ENCODE peak calls at places on chromosomes 12 and 14, in four cellular contexts. G is Caco-2, U is AG10803, V is GM06990. I is an unnamed sample.

GRCh38 chr14:101064121-101064661 is 160.7 kb upstream of the RTL1 start:
- DNase-seq in G (peak), U (no peak), V (no peak), I (no peak)

GRCh38 chr12:16691624-16692023 is 85.7 kb upstream of the LMO3 start:
- DNase-seq in G (no peak), U (no peak), V (no peak), I (no peak)

GRCh38 chr12:25840678-25841077 is 117.8 kb upstream of the RASSF8 start:
- DNase-seq in G (no peak), U (no peak), V (no peak), I (no peak)

GRCh38 chr12:30438526-30439120 is 257.0 kb downstream of the IPO8 start:
- DNase-seq in G (no peak), U (no peak), V (no peak), I (peak)

GRCh38 chr14:104299993-104300761 is 161.8 kb downstream of the KIF26A start:
- DNase-seq in G (no peak), U (no peak), V (no peak), I (no peak)

GRCh38 chr12:115319641-115320040 is 635.7 kb upstream of the TBX3 start:
- DNase-seq in G (no peak), U (no peak), V (no peak), I (no peak)

GRCh38 chr14:51609251-51609986 is 42.3 kb upstream of the FRMD6 start:
- DNase-seq in G (no peak), U (peak), V (no peak), I (no peak)

GRCh38 chr12:108482717-108483212 is 32.3 kb upstream of the FICD start:
- DNase-seq in G (no peak), U (no peak), V (no peak), I (no peak)

GRCh38 chr14:79476552-79476951 is 734.8 kb downstream of the DIO2 start:
- DNase-seq in G (no peak), U (no peak), V (no peak), I (no peak)

GRCh38 chr12:28292699-28293098 is 102.4 kb downstream of the CCDC91 start:
- DNase-seq in G (no peak), U (no peak), V (no peak), I (no peak)

GRCh38 chr14:52227559-52228222 is 39.8 kb upstream of the PTGDR start:
- DNase-seq in G (peak), U (no peak), V (no peak), I (no peak)

GRCh38 chr12:130673036-130673705 is 42.9 kb downstream of the RIMBP2 start:
- DNase-seq in G (no peak), U (no peak), V (no peak), I (no peak)
- TF ChIP-seq CTCF in G (no peak), U (no peak), V (no peak), I (no peak)

GRCh38 chr14:50531595-50532501 is 521 bp downstream of the MAP4K5 start:
- DNase-seq in G (peak), U (peak), V (peak), I (peak)
- TF ChIP-seq CTCF in G (no peak), U (no peak), V (no peak), I (no peak)

DNA sequence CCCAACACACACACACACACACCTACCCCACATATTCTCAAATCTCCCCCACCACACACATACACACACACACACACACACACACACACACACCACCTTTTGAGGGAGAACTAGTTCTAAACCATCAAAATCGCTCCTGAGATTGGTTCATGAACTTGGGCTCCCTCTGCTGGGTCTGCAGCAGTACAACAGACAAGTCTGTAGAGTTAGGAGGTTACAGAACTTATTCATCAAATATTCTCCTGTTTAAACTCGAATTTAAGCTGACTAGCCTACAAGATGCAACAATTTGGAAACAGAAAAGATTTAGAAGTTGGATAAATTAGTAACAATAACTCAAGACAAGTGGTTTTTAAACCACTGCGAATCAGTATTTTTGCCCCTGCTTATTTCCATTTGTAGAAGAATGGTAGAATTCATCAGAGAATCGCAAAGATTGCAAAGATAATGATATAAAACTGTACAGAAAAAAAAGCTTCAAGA is 136.4 kb upstream of the USP15 start:
- DNase-seq in G (peak), U (peak), V (peak), I (peak)
- TF ChIP-seq CTCF in G (peak), U (peak), V (peak), I (peak)

GRCh38 chr12:57476162-57476992 is 3.3 kb downstream of the ARHGAP9 start:
- DNase-seq in G (no peak), U (no peak), V (no peak), I (no peak)
- TF ChIP-seq CTCF in G (no peak), U (no peak), V (peak), I (peak)

DNA sequence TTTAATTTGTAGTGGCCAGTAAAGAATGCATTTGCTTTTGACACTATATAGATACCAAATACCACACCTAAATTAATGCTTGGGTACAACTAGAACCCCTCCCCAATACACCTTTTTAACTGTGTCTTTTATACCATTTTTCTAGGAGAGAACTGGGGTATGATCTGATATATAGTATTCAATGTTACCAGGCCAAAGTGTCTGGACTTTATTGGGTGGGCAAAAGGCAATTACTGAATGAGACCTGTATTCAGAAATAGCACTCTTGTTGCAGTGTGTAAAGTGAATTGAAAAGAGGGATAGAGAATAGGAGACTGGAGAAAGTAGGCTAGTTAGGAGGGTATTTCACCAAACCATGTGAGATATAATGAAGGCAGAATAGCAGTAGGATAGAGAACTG is 74.4 kb downstream of the SEC23A start:
- DNase-seq in G (no peak), U (no peak), V (no peak), I (no peak)
- TF ChIP-seq CTCF in G (no peak), U (no peak), V (no peak), I (no peak)

GRCh38 chr12:131010376-131011131 is 56.8 kb downstream of the ADGRD1 start:
- DNase-seq in G (no peak), U (no peak), V (no peak), I (no peak)
- TF ChIP-seq CTCF in G (no peak), U (no peak), V (no peak), I (no peak)

DNA sequence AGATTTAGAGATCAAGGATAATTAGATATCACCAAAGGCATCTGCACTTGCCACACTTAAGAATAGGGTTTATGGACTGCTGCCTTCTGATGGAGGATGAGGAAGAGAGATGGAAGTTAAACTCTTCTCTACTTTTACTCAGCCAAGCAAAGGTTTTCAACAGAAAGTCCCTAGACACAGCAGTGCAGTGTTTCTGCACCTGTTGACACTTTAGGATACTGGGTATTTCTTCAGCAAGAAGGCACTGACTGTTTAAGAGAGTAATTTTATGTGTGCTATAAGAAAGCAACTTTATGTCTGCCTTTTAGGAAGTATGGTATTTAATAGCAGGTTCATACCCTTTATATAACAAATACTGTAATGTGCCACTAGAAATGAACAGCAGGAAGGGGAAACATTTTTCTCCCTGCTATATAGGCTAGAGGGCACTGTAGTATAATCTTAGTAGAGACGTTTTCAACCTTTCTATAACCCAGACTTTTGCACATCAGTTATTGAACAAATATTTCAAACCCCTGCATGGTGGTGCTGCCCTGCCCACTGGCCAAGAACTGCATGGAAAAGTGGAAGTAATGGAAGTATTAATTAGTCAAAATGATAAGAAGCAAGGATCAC is 225.0 kb upstream of the GRIP1 start:
- DNase-seq in G (no peak), U (no peak), V (no peak), I (no peak)
- TF ChIP-seq CTCF in G (no peak), U (no peak), V (peak), I (no peak)

I was measured in cardiac muscle cell.